ENCODE peak calls at places on chromosomes 1 and 21, in four cellular contexts. B is body of pancreas, T is spleen, K is Peyer's patch. S is an unnamed sample.

GRCh38 chr21:31666445-31667010 is 7.0 kb downstream of the SOD1 start:
- DNase-seq in B (no peak), T (no peak), K (no peak), S (no peak)

GRCh38 chr1:32142446-32143301 is 34.8 kb downstream of the KPNA6 start:
- DNase-seq in B (peak; percentile 38), T (no peak), K (no peak), S (peak; percentile 54)

GRCh38 chr1:205920159-205920558 is 23.1 kb downstream of the SLC26A9 start:
- DNase-seq in B (no peak), T (peak; percentile 43), K (no peak), S (no peak)

GRCh38 chr1:24929091-24929875 is 793 bp downstream of the RUNX3 start:
- DNase-seq in B (no peak), T (peak; percentile 92), K (no peak), S (no peak)

GRCh38 chr1:183685112-183685713 is 32.1 kb upstream of the APOBEC4 start:
- DNase-seq in B (peak; percentile 16), T (no peak), K (no peak), S (no peak)

GRCh38 chr1:10755977-10756521 is 40.4 kb downstream of the CASZ1 start:
- DNase-seq in B (no peak), T (peak; percentile 90), K (peak; percentile 91), S (no peak)

GRCh38 chr1:110648405-110648804 is 26.3 kb downstream of the KCNA3 start:
- DNase-seq in B (no peak), T (no peak), K (no peak), S (no peak)

GRCh38 chr1:84541679-84542078 is 32.6 kb downstream of the CTBS start:
- DNase-seq in B (no peak), T (no peak), K (no peak), S (no peak)

GRCh38 chr1:38941527-38942019 is at the start of gene RHBDL2:
- DNase-seq in B (peak; percentile 60), T (no peak), K (no peak), S (no peak)

GRCh38 chr1:34147301-34147700 is 17.7 kb downstream of the CSMD2 start:
- DNase-seq in B (no peak), T (no peak), K (no peak), S (no peak)

GRCh38 chr1:156458181-156458503 is 42.4 kb downstream of the MEF2D start:
- DNase-seq in B (no peak), T (no peak), K (no peak), S (no peak)

GRCh38 chr1:206685749-206686485 is 1.2 kb downstream of the MAPKAPK2 start:
- DNase-seq in B (peak; percentile 55), T (peak; percentile 91), K (peak; percentile 70), S (no peak)

GRCh38 chr1:202576816-202577215 is 133.4 kb downstream of the SYT2 start:
- DNase-seq in B (no peak), T (no peak), K (no peak), S (peak; percentile 73)

GRCh38 chr21:41856572-41856971 is 22.6 kb downstream of the PRDM15 start:
- DNase-seq in B (no peak), T (peak; percentile 21), K (no peak), S (no peak)

GRCh38 chr1:230173176-230173575 is 106.1 kb downstream of the GALNT2 start:
- DNase-seq in B (no peak), T (no peak), K (no peak), S (no peak)

GRCh38 chr1:12616709-12617373 is 1.2 kb downstream of the DHRS3 start:
- DNase-seq in B (peak; percentile 54), T (peak; percentile 85), K (peak; percentile 69), S (no peak)

GRCh38 chr1:184973308-184974085 is 811 bp downstream of the NIBAN1 start:
- DNase-seq in B (peak; percentile 53), T (peak; percentile 87), K (no peak), S (no peak)

GRCh38 chr1:75937034-75937433 is 4.8 kb upstream of the ASB17 start:
- DNase-seq in B (no peak), T (no peak), K (no peak), S (peak; percentile 5)

DNA sequence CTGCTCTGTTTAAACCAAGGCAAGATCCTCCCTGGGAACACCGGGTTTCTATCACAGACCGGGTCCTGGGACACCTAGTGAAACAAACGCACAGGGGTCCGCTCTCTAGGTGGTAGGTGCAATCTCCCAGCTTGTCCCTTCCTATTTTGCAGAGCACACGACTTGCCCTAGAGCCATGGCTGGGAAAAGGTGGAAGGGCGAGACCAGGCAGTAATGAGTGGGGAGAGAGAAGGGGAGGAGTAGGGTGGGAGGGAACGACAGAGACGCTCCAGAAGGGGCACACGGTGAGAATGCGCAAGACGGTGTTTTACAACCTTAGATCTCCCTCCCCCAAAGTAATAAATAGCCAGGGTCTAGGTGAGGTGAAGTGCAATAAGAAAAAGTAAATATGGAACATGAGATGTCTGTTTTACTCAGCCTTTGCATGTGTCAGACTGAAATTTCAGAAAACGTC is 9.3 kb upstream of the ARHGAP29 start:
- DNase-seq in B (no peak), T (no peak), K (no peak), S (no peak)
- H3K4me3 ChIP-seq in B (peak overlapping the region; percentile 13), T (peak overlapping the region; percentile 59), K (peak overlapping the region; percentile 60), S (peak overlapping the region; percentile 81)

GRCh38 chr1:95793893-95794292 is 559.9 kb downstream of the RWDD3 start:
- DNase-seq in B (no peak), T (no peak), K (no peak), S (no peak)
- TF ChIP-seq CTCF in B (no peak), T (no peak), K (no peak), S (no peak)

DNA sequence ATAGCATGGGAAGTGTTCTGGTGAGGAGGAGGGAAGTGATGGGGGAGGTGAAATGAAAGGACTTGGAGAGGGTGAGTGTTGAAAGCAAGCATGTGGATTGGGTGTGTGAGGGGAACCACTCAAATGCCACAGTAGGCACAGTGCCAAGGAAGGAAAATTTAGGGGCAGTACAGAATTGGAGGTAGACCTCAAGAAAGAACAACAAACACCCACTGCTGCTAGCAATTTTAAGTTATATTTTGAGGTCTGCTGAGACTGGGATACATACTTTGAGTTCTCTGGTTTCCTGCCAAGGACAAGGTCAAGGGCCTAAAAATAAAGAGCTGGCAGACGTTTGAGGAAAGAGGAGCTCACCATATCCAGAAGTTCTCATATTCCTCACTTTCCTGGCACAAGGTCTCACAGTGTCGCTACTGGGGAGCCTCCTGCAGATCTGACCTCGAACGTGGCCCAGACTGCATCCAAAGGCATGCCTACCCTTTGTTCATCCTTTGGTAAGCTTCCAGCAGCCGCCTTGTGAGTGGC is 104.0 kb downstream of the BRINP2 start:
- DNase-seq in B (peak; percentile 32), T (no peak), K (no peak), S (peak; percentile 54)
- H3K4me3 ChIP-seq in B (no peak overlapping the region), T (no peak overlapping the region), K (no peak overlapping the region), S (no peak overlapping the region)

GRCh38 chr21:39881661-39882060 is 14.4 kb downstream of the PCP4 start:
- DNase-seq in B (no peak), T (no peak), K (no peak), S (no peak)
- TF ChIP-seq CTCF in B (no peak), T (no peak), K (no peak), S (no peak)